ENCODE peak calls at places on chromosomes 4 and X, in eight cellular contexts. One of them, this sample, is unnamed.
A peak's percentile ranks its signal among the peaks of the same experiment; 100 is the strongest.

GRCh38 chr4:41369680-41370079 is 113.0 kb downstream of the UCHL1 start:
- DNase-seq in right lobe of liver: peak; percentile 67
- DNase-seq in tibial artery: peak; percentile 70
- DNase-seq in fibroblast of lung: no peak
- DNase-seq in iPS DF 6.9: no peak
- DNase-seq in lung: no peak
- DNase-seq in suprapubic skin: no peak
- DNase-seq in lower lobe of right lung: no peak
- DNase-seq in this sample: no peak

GRCh38 chr4:244471-244870 is 60.8 kb downstream of the ZNF732 start:
- DNase-seq in lower lobe of right lung: no peak
- DNase-seq in suprapubic skin: no peak
- DNase-seq in iPS DF 6.9: peak; percentile 47
- DNase-seq in right lobe of liver: peak; percentile 50
- DNase-seq in lung: peak; percentile 50
- DNase-seq in tibial artery: peak; percentile 55
- DNase-seq in fibroblast of lung: peak; percentile 14
- DNase-seq in this sample: peak; percentile 74

GRCh38 chr4:76306882-76307669 is 543 bp downstream of the STBD1 start:
- DNase-seq in iPS DF 6.9: peak; percentile 13
- DNase-seq in right lobe of liver: peak; percentile 81
- DNase-seq in lower lobe of right lung: peak; percentile 78
- DNase-seq in fibroblast of lung: peak; percentile 50
- DNase-seq in suprapubic skin: peak; percentile 71
- DNase-seq in lung: peak; percentile 68
- DNase-seq in tibial artery: peak; percentile 56
- DNase-seq in this sample: peak; percentile 90

GRCh38 chr4:107153956-107154355 is 117.8 kb upstream of the DKK2 start:
- DNase-seq in suprapubic skin: no peak
- DNase-seq in tibial artery: no peak
- DNase-seq in iPS DF 6.9: no peak
- DNase-seq in lung: no peak
- DNase-seq in fibroblast of lung: no peak
- DNase-seq in right lobe of liver: no peak
- DNase-seq in lower lobe of right lung: no peak
- DNase-seq in this sample: no peak

GRCh38 chrX:39958850-39959249 is 138.9 kb downstream of the BCOR start:
- DNase-seq in lower lobe of right lung: no peak
- DNase-seq in suprapubic skin: no peak
- DNase-seq in right lobe of liver: no peak
- DNase-seq in lung: no peak
- DNase-seq in iPS DF 6.9: no peak
- DNase-seq in tibial artery: no peak
- DNase-seq in fibroblast of lung: no peak
- DNase-seq in this sample: no peak

GRCh38 chrX:64291106-64291505 is 60.7 kb upstream of the ASB12 start:
- DNase-seq in lung: no peak
- DNase-seq in lower lobe of right lung: no peak
- DNase-seq in fibroblast of lung: no peak
- DNase-seq in tibial artery: no peak
- DNase-seq in right lobe of liver: no peak
- DNase-seq in suprapubic skin: no peak
- DNase-seq in iPS DF 6.9: no peak
- DNase-seq in this sample: no peak

GRCh38 chr4:76562851-76563803 is 128.1 kb downstream of the SHROOM3 start:
- DNase-seq in suprapubic skin: no peak
- DNase-seq in fibroblast of lung: peak; percentile 27
- DNase-seq in right lobe of liver: no peak
- DNase-seq in iPS DF 6.9: no peak
- DNase-seq in lower lobe of right lung: no peak
- DNase-seq in tibial artery: no peak
- DNase-seq in lung: no peak
- DNase-seq in this sample: no peak

GRCh38 chrX:153727108-153727931 is 2.7 kb downstream of the ABCD1 start:
- DNase-seq in tibial artery: peak; percentile 61
- DNase-seq in iPS DF 6.9: no peak
- DNase-seq in lung: no peak
- DNase-seq in suprapubic skin: no peak
- DNase-seq in fibroblast of lung: peak; percentile 22
- DNase-seq in right lobe of liver: peak; percentile 81
- DNase-seq in lower lobe of right lung: peak; percentile 56
- DNase-seq in this sample: peak; percentile 56

GRCh38 chr4:24476209-24476781 is 108.1 kb downstream of the DHX15 start:
- DNase-seq in iPS DF 6.9: no peak
- DNase-seq in lower lobe of right lung: no peak
- DNase-seq in lung: no peak
- DNase-seq in tibial artery: no peak
- DNase-seq in right lobe of liver: no peak
- DNase-seq in fibroblast of lung: peak; percentile 38
- DNase-seq in suprapubic skin: no peak
- DNase-seq in this sample: no peak

GRCh38 chrX:149491812-149492211 is 13.3 kb downstream of the IDS start:
- DNase-seq in tibial artery: no peak
- DNase-seq in iPS DF 6.9: no peak
- DNase-seq in suprapubic skin: no peak
- DNase-seq in fibroblast of lung: no peak
- DNase-seq in lung: no peak
- DNase-seq in right lobe of liver: peak; percentile 56
- DNase-seq in lower lobe of right lung: no peak
- DNase-seq in this sample: no peak

GRCh38 chr4:140738111-140738510 is 18.1 kb downstream of the TBC1D9 start:
- DNase-seq in lower lobe of right lung: no peak
- DNase-seq in iPS DF 6.9: no peak
- DNase-seq in fibroblast of lung: no peak
- DNase-seq in tibial artery: no peak
- DNase-seq in suprapubic skin: no peak
- DNase-seq in lung: no peak
- DNase-seq in right lobe of liver: no peak
- DNase-seq in this sample: no peak

GRCh38 chr4:140735779-140736391 is 20.3 kb downstream of the TBC1D9 start:
- DNase-seq in fibroblast of lung: no peak
- DNase-seq in iPS DF 6.9: no peak
- DNase-seq in suprapubic skin: no peak
- DNase-seq in lower lobe of right lung: no peak
- DNase-seq in right lobe of liver: no peak
- DNase-seq in tibial artery: no peak
- DNase-seq in lung: no peak
- DNase-seq in this sample: no peak

GRCh38 chr4:140739971-140740370 is 16.2 kb downstream of the TBC1D9 start:
- DNase-seq in lower lobe of right lung: no peak
- DNase-seq in right lobe of liver: no peak
- DNase-seq in lung: no peak
- DNase-seq in suprapubic skin: no peak
- DNase-seq in iPS DF 6.9: no peak
- DNase-seq in tibial artery: no peak
- DNase-seq in fibroblast of lung: no peak
- DNase-seq in this sample: no peak

GRCh38 chr4:140735317-140735716 is 20.9 kb downstream of the TBC1D9 start:
- DNase-seq in fibroblast of lung: no peak
- DNase-seq in right lobe of liver: no peak
- DNase-seq in suprapubic skin: no peak
- DNase-seq in iPS DF 6.9: no peak
- DNase-seq in lower lobe of right lung: no peak
- DNase-seq in lung: no peak
- DNase-seq in tibial artery: no peak
- DNase-seq in this sample: no peak

GRCh38 chr4:140736669-140737343 is 19.4 kb downstream of the TBC1D9 start:
- DNase-seq in suprapubic skin: no peak
- DNase-seq in fibroblast of lung: no peak
- DNase-seq in tibial artery: no peak
- DNase-seq in lung: no peak
- DNase-seq in lower lobe of right lung: no peak
- DNase-seq in right lobe of liver: no peak
- DNase-seq in iPS DF 6.9: no peak
- DNase-seq in this sample: no peak
- H3K4me1 ChIP-seq in suprapubic skin: peaks cover 2% of the 10 kb centered on the region
- H3K4me1 ChIP-seq in fibroblast of lung: no peaks in the 10 kb centered on the region
- H3K4me1 ChIP-seq in tibial artery: no peaks in the 10 kb centered on the region
- H3K4me1 ChIP-seq in lung: peaks cover 36% of the 10 kb centered on the region
- H3K4me1 ChIP-seq in lower lobe of right lung: peaks cover 20% of the 10 kb centered on the region
- H3K4me1 ChIP-seq in right lobe of liver: peaks cover 7% of the 10 kb centered on the region
- H3K4me1 ChIP-seq in iPS DF 6.9: no peaks in the 10 kb centered on the region
- H3K4me1 ChIP-seq in this sample: peaks cover 5% of the 10 kb centered on the region

GRCh38 chr4:109645874-109646591 is 57.2 kb downstream of the CASP6 start:
- DNase-seq in tibial artery: no peak
- DNase-seq in iPS DF 6.9: no peak
- DNase-seq in suprapubic skin: no peak
- DNase-seq in right lobe of liver: no peak
- DNase-seq in lung: no peak
- DNase-seq in lower lobe of right lung: no peak
- DNase-seq in fibroblast of lung: no peak
- DNase-seq in this sample: no peak
- H3K4me1 ChIP-seq in tibial artery: no peaks in the 10 kb centered on the region
- H3K4me1 ChIP-seq in iPS DF 6.9: no peaks in the 10 kb centered on the region
- H3K4me1 ChIP-seq in suprapubic skin: no peaks in the 10 kb centered on the region
- H3K4me1 ChIP-seq in right lobe of liver: no peaks in the 10 kb centered on the region
- H3K4me1 ChIP-seq in lung: no peaks in the 10 kb centered on the region
- H3K4me1 ChIP-seq in lower lobe of right lung: no peaks in the 10 kb centered on the region
- H3K4me1 ChIP-seq in fibroblast of lung: no peaks in the 10 kb centered on the region
- H3K4me1 ChIP-seq in this sample: no peaks in the 10 kb centered on the region

GRCh38 chr4:140799686-140800225 is 43.6 kb upstream of the TBC1D9 start:
- DNase-seq in iPS DF 6.9: no peak
- DNase-seq in lower lobe of right lung: no peak
- DNase-seq in tibial artery: no peak
- DNase-seq in suprapubic skin: no peak
- DNase-seq in fibroblast of lung: no peak
- DNase-seq in right lobe of liver: no peak
- DNase-seq in lung: no peak
- DNase-seq in this sample: peak; percentile 72

GRCh38 chr4:140806175-140806574 is 50.0 kb upstream of the TBC1D9 start:
- DNase-seq in lung: no peak
- DNase-seq in right lobe of liver: no peak
- DNase-seq in tibial artery: no peak
- DNase-seq in fibroblast of lung: no peak
- DNase-seq in suprapubic skin: no peak
- DNase-seq in iPS DF 6.9: no peak
- DNase-seq in lower lobe of right lung: no peak
- DNase-seq in this sample: no peak

GRCh38 chr4:140805293-140805692 is 49.1 kb upstream of the TBC1D9 start:
- DNase-seq in lung: no peak
- DNase-seq in iPS DF 6.9: no peak
- DNase-seq in tibial artery: no peak
- DNase-seq in fibroblast of lung: no peak
- DNase-seq in suprapubic skin: no peak
- DNase-seq in right lobe of liver: no peak
- DNase-seq in lower lobe of right lung: no peak
- DNase-seq in this sample: no peak

GRCh38 chr4:140800686-140801085 is 44.5 kb upstream of the TBC1D9 start:
- DNase-seq in lung: no peak
- DNase-seq in iPS DF 6.9: no peak
- DNase-seq in tibial artery: no peak
- DNase-seq in suprapubic skin: no peak
- DNase-seq in lower lobe of right lung: peak; percentile 51
- DNase-seq in right lobe of liver: no peak
- DNase-seq in fibroblast of lung: no peak
- DNase-seq in this sample: no peak

GRCh38 chr4:140802591-140802990 is 46.4 kb upstream of the TBC1D9 start:
- DNase-seq in right lobe of liver: no peak
- DNase-seq in lower lobe of right lung: no peak
- DNase-seq in fibroblast of lung: no peak
- DNase-seq in suprapubic skin: no peak
- DNase-seq in lung: no peak
- DNase-seq in iPS DF 6.9: no peak
- DNase-seq in tibial artery: no peak
- DNase-seq in this sample: no peak
- H3K4me1 ChIP-seq in right lobe of liver: no peaks in the 10 kb centered on the region
- H3K4me1 ChIP-seq in lower lobe of right lung: no peaks in the 10 kb centered on the region
- H3K4me1 ChIP-seq in fibroblast of lung: no peaks in the 10 kb centered on the region
- H3K4me1 ChIP-seq in suprapubic skin: no peaks in the 10 kb centered on the region
- H3K4me1 ChIP-seq in lung: no peaks in the 10 kb centered on the region
- H3K4me1 ChIP-seq in iPS DF 6.9: no peaks in the 10 kb centered on the region
- H3K4me1 ChIP-seq in tibial artery: no peaks in the 10 kb centered on the region
- H3K4me1 ChIP-seq in this sample: no peaks in the 10 kb centered on the region

GRCh38 chrX:46325312-46325877 is 219.8 kb downstream of the ZNF674 start:
- DNase-seq in iPS DF 6.9: no peak
- DNase-seq in lung: peak; percentile 47
- DNase-seq in tibial artery: no peak
- DNase-seq in suprapubic skin: no peak
- DNase-seq in lower lobe of right lung: peak; percentile 52
- DNase-seq in fibroblast of lung: peak; percentile 42
- DNase-seq in right lobe of liver: no peak
- DNase-seq in this sample: peak; percentile 79
- H3K4me1 ChIP-seq in iPS DF 6.9: peaks cover 5% of the 10 kb centered on the region
- H3K4me1 ChIP-seq in lung: no peaks in the 10 kb centered on the region
- H3K4me1 ChIP-seq in tibial artery: peaks cover 31% of the 10 kb centered on the region
- H3K4me1 ChIP-seq in suprapubic skin: peaks cover 23% of the 10 kb centered on the region
- H3K4me1 ChIP-seq in lower lobe of right lung: peaks cover 6% of the 10 kb centered on the region
- H3K4me1 ChIP-seq in fibroblast of lung: peaks cover 4% of the 10 kb centered on the region
- H3K4me1 ChIP-seq in right lobe of liver: no peaks in the 10 kb centered on the region
- H3K4me1 ChIP-seq in this sample: peaks cover 12% of the 10 kb centered on the region

DNA sequence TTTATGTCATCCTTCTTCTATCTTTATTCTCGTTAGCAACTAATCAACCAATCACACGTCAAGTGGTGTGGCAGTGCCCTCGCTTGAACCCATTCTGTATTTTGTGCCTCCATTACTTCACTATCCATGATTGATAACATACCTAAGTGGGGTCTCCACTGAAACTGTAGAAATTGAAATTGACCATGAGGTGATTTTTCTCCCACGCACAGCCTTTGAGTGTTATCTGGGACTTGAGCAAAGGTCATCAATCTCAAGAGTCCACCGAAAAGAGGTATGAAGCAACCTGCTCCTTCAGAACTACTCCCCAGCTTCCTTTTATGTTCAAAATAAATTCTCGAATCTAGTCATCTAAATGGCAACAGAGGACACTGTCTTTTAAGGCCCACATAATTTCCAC is 111.1 kb downstream of the SCD5 start:
- DNase-seq in lower lobe of right lung: no peak
- DNase-seq in lung: no peak
- DNase-seq in iPS DF 6.9: no peak
- DNase-seq in right lobe of liver: no peak
- DNase-seq in suprapubic skin: no peak
- DNase-seq in tibial artery: no peak
- DNase-seq in fibroblast of lung: no peak
- DNase-seq in this sample: no peak
- H3K4me1 ChIP-seq in lower lobe of right lung: no peaks in the 10 kb centered on the region
- H3K4me1 ChIP-seq in lung: no peaks in the 10 kb centered on the region
- H3K4me1 ChIP-seq in iPS DF 6.9: no peaks in the 10 kb centered on the region
- H3K4me1 ChIP-seq in right lobe of liver: no peaks in the 10 kb centered on the region
- H3K4me1 ChIP-seq in suprapubic skin: no peaks in the 10 kb centered on the region
- H3K4me1 ChIP-seq in tibial artery: no peaks in the 10 kb centered on the region
- H3K4me1 ChIP-seq in fibroblast of lung: no peaks in the 10 kb centered on the region
- H3K4me1 ChIP-seq in this sample: peaks cover 9% of the 10 kb centered on the region

GRCh38 chr4:1663549-1663948 is 20.6 kb downstream of the FAM53A start:
- DNase-seq in lower lobe of right lung: no peak
- DNase-seq in iPS DF 6.9: no peak
- DNase-seq in lung: no peak
- DNase-seq in fibroblast of lung: no peak
- DNase-seq in suprapubic skin: no peak
- DNase-seq in tibial artery: no peak
- DNase-seq in right lobe of liver: no peak
- DNase-seq in this sample: no peak
- H3K4me1 ChIP-seq in lower lobe of right lung: no peaks in the 10 kb centered on the region
- H3K4me1 ChIP-seq in iPS DF 6.9: peaks cover 2% of the 10 kb centered on the region
- H3K4me1 ChIP-seq in lung: no peaks in the 10 kb centered on the region
- H3K4me1 ChIP-seq in fibroblast of lung: no peaks in the 10 kb centered on the region
- H3K4me1 ChIP-seq in suprapubic skin: no peaks in the 10 kb centered on the region
- H3K4me1 ChIP-seq in tibial artery: peaks cover 5% of the 10 kb centered on the region
- H3K4me1 ChIP-seq in right lobe of liver: no peaks in the 10 kb centered on the region
- H3K4me1 ChIP-seq in this sample: no peaks in the 10 kb centered on the region

GRCh38 chrX:136768469-136769084 is 12.2 kb downstream of the ARHGEF6 start:
- DNase-seq in tibial artery: peak; percentile 77
- DNase-seq in lung: peak; percentile 55
- DNase-seq in fibroblast of lung: peak; percentile 92
- DNase-seq in suprapubic skin: peak; percentile 68
- DNase-seq in right lobe of liver: no peak
- DNase-seq in iPS DF 6.9: no peak
- DNase-seq in lower lobe of right lung: peak; percentile 48
- DNase-seq in this sample: peak; percentile 63
- H3K4me1 ChIP-seq in tibial artery: peaks cover 22% of the 10 kb centered on the region
- H3K4me1 ChIP-seq in lung: no peaks in the 10 kb centered on the region
- H3K4me1 ChIP-seq in fibroblast of lung: peaks cover 2% of the 10 kb centered on the region
- H3K4me1 ChIP-seq in suprapubic skin: peaks cover 8% of the 10 kb centered on the region
- H3K4me1 ChIP-seq in right lobe of liver: no peaks in the 10 kb centered on the region
- H3K4me1 ChIP-seq in iPS DF 6.9: no peaks in the 10 kb centered on the region
- H3K4me1 ChIP-seq in lower lobe of right lung: no peaks in the 10 kb centered on the region
- H3K4me1 ChIP-seq in this sample: no peaks in the 10 kb centered on the region

This sample was measured in endodermal cell.